ENCODE peak calls at places on chromosomes 13 and 19, in four cellular contexts. One of them, this sample, is unnamed.

GRCh38 chr13:88887045-88887662 is 1216.0 kb downstream of the SLITRK5 start:
- DNase-seq in OCI-LY7: no peak
- DNase-seq in heart right ventricle: no peak
- DNase-seq in astrocyte of the spinal cord: no peak
- DNase-seq in this sample: no peak

GRCh38 chr13:40340368-40341085 is 325.9 kb downstream of the FOXO1 start:
- DNase-seq in OCI-LY7: no peak
- DNase-seq in heart right ventricle: no peak
- DNase-seq in astrocyte of the spinal cord: no peak
- DNase-seq in this sample: no peak

GRCh38 chr13:114311908-114312307 is 2.4 kb upstream of the CHAMP1 start:
- DNase-seq in OCI-LY7: peak; percentile 34
- DNase-seq in heart right ventricle: no peak
- DNase-seq in astrocyte of the spinal cord: no peak
- DNase-seq in this sample: no peak

GRCh38 chr19:16000024-16000687 is 51.3 kb downstream of the OR10H4 start:
- DNase-seq in OCI-LY7: no peak
- DNase-seq in heart right ventricle: no peak
- DNase-seq in astrocyte of the spinal cord: no peak
- DNase-seq in this sample: no peak

GRCh38 chr19:3250675-3251074 is 26.2 kb downstream of the CELF5 start:
- DNase-seq in OCI-LY7: peak; percentile 46
- DNase-seq in heart right ventricle: no peak
- DNase-seq in astrocyte of the spinal cord: no peak
- DNase-seq in this sample: no peak

GRCh38 chr19:12937243-12938053 is 961 bp upstream of the CALR start:
- DNase-seq in OCI-LY7: peak; percentile 67
- DNase-seq in heart right ventricle: no peak
- DNase-seq in astrocyte of the spinal cord: no peak
- DNase-seq in this sample: no peak

GRCh38 chr13:31859546-31859945 is 120.2 kb downstream of the RXFP2 start:
- DNase-seq in OCI-LY7: no peak
- DNase-seq in heart right ventricle: no peak
- DNase-seq in astrocyte of the spinal cord: no peak
- DNase-seq in this sample: no peak

GRCh38 chr19:2529473-2529918 is 53.6 kb downstream of the GADD45B start:
- DNase-seq in OCI-LY7: no peak
- DNase-seq in heart right ventricle: no peak
- DNase-seq in astrocyte of the spinal cord: peak; percentile 80
- DNase-seq in this sample: no peak

GRCh38 chr13:89324582-89324981 is 1653.4 kb downstream of the SLITRK5 start:
- DNase-seq in OCI-LY7: no peak
- DNase-seq in heart right ventricle: no peak
- DNase-seq in astrocyte of the spinal cord: no peak
- DNase-seq in this sample: no peak

GRCh38 chr19:18363787-18364186 is 22.2 kb upstream of the GDF15 start:
- DNase-seq in OCI-LY7: no peak
- DNase-seq in heart right ventricle: no peak
- DNase-seq in astrocyte of the spinal cord: no peak
- DNase-seq in this sample: no peak

GRCh38 chr19:31330761-31331160 is 18.5 kb downstream of the TSHZ3 start:
- DNase-seq in OCI-LY7: no peak
- DNase-seq in heart right ventricle: no peak
- DNase-seq in astrocyte of the spinal cord: no peak
- DNase-seq in this sample: no peak

GRCh38 chr19:18477042-18477760 is 39.3 kb upstream of the ISYNA1 start:
- DNase-seq in OCI-LY7: no peak
- DNase-seq in heart right ventricle: no peak
- DNase-seq in astrocyte of the spinal cord: no peak
- DNase-seq in this sample: no peak

GRCh38 chr13:98543380-98544104 is 33.4 kb downstream of the STK24 start:
- DNase-seq in OCI-LY7: no peak
- DNase-seq in heart right ventricle: no peak
- DNase-seq in astrocyte of the spinal cord: no peak
- DNase-seq in this sample: no peak
- H3K4me3 ChIP-seq in OCI-LY7: no peak overlapping the region
- H3K4me3 ChIP-seq in heart right ventricle: no peak overlapping the region
- H3K4me3 ChIP-seq in astrocyte of the spinal cord: no peak overlapping the region
- H3K4me3 ChIP-seq in this sample: no peak overlapping the region

DNA sequence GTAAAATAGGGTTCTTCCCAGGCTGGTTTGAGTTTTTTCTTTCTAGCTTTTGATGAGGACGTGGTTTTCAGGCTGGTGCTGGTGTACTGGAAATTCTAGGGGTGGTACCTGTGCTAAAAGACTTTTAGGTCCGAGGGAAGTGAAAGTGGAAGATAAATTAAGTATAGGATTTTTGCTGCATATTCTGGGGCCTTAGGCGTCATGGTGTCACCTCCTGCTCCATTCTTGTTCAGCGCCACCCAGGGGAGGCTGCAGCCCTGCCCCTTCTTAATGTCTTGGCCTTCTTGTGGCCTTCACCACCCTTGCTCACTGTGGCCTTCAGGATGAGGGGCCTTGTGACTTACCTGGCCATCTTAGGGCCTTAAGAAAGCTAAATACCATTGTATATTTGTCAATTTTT is 12.4 kb downstream of the ZNF552 start:
- DNase-seq in OCI-LY7: peak; percentile 33
- DNase-seq in heart right ventricle: no peak
- DNase-seq in astrocyte of the spinal cord: no peak
- DNase-seq in this sample: no peak
- TF ChIP-seq CTCF in OCI-LY7: peak; percentile 44
- TF ChIP-seq CTCF in heart right ventricle: no peak
- TF ChIP-seq CTCF in astrocyte of the spinal cord: no peak
- TF ChIP-seq CTCF in this sample: no peak

DNA sequence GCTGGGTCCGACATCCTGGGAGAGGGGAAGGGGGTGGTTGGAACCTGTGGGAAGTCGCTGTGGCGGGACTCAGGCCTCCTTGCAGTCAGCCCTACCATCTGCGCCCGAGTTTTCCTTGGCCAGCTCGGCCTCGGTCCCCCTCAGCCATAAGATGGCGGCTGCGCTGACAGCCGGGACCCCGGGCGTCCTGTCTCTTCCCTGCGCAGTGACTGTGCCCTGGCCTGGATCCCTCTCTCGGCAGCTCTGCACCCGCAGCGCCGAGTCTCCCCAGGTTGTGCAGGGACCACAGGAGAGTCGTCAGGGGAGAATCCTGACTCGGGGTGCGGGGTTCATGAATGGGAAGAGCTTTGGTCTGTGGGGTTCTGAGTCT is 345 bp downstream of the ZNF257 start:
- DNase-seq in OCI-LY7: peak; percentile 19
- DNase-seq in heart right ventricle: no peak
- DNase-seq in astrocyte of the spinal cord: no peak
- DNase-seq in this sample: no peak
- H3K4me3 ChIP-seq in OCI-LY7: peak overlapping the region; percentile 84
- H3K4me3 ChIP-seq in heart right ventricle: peak overlapping the region; percentile 34
- H3K4me3 ChIP-seq in astrocyte of the spinal cord: peak overlapping the region; percentile 41
- H3K4me3 ChIP-seq in this sample: no peak overlapping the region

DNA sequence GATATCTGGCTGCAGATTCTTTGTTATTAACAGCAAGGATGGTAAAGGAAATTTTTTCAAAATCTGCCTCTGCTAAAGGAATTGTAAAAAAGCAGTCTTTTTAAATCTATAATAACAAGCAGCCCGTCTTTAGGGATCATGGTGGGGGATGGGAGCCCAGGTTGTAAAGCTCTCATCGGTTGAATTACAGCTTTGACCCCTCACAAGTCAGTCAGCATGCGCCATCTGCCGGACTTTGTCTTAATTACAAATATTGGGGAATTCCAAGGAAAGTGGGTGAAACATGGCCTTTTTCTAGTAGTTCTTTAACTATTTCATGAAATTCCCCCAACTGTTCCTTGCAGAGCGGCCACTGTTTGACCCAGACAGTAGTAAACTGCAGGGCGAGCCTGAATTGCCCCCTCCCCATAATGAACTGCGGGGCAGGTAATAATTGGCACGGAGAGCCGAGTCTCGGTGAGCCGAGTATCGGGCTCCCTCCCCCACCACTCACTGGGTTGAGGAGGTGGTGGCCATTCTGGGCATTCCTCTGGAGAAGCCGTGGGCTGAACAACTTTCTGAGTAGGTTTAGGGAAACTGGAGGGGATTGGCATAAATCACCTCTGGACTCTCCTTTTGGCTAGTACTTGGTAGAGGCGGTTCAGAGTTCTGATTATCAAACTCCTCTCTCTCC is 11.6 kb downstream of the ZNF578 start:
- DNase-seq in OCI-LY7: no peak
- DNase-seq in heart right ventricle: no peak
- DNase-seq in astrocyte of the spinal cord: no peak
- DNase-seq in this sample: no peak
- TF ChIP-seq CTCF in OCI-LY7: peak; percentile 16
- TF ChIP-seq CTCF in heart right ventricle: no peak
- TF ChIP-seq CTCF in astrocyte of the spinal cord: no peak
- TF ChIP-seq CTCF in this sample: no peak